ENCODE peak calls at places on chromosomes 11 and 22, in seven cellular contexts. One of them, this sample, is unnamed.
A peak's percentile ranks its signal among the peaks of the same experiment; 100 is the strongest.

GRCh38 chr22:21937041-21937820 is 15.4 kb downstream of the PPM1F start:
- DNase-seq in activated CD4-positive, alpha-beta T cell treated with anti-CD3 and anti-CD28 coated beads, Interleukin-2, amount 50 U/mL, for 48 hours: no peak
- DNase-seq in foreskin keratinocyte: peak; percentile 37
- DNase-seq in GM13977: no peak
- DNase-seq in NCI-H1092: no peak
- DNase-seq in HTR-8/SVneo: no peak
- DNase-seq in DMS153: no peak
- DNase-seq in this sample: no peak

GRCh38 chr11:1422481-1422880 is 32.7 kb downstream of the BRSK2 start:
- DNase-seq in foreskin keratinocyte: no peak
- DNase-seq in HTR-8/SVneo: no peak
- DNase-seq in activated CD4-positive, alpha-beta T cell treated with anti-CD3 and anti-CD28 coated beads, Interleukin-2, amount 50 U/mL, for 48 hours: no peak
- DNase-seq in DMS153: no peak
- DNase-seq in NCI-H1092: no peak
- DNase-seq in GM13977: no peak
- DNase-seq in this sample: no peak

GRCh38 chr22:38824587-38824986 is 19.2 kb downstream of the NPTXR start:
- DNase-seq in GM13977: peak; percentile 77
- DNase-seq in foreskin keratinocyte: peak; percentile 55
- DNase-seq in HTR-8/SVneo: peak; percentile 49
- DNase-seq in NCI-H1092: no peak
- DNase-seq in activated CD4-positive, alpha-beta T cell treated with anti-CD3 and anti-CD28 coated beads, Interleukin-2, amount 50 U/mL, for 48 hours: peak; percentile 27
- DNase-seq in DMS153: no peak
- DNase-seq in this sample: no peak

GRCh38 chr11:63478896-63479295 is 12.1 kb downstream of the PLAAT5 start:
- DNase-seq in NCI-H1092: peak; percentile 16
- DNase-seq in HTR-8/SVneo: peak; percentile 69
- DNase-seq in activated CD4-positive, alpha-beta T cell treated with anti-CD3 and anti-CD28 coated beads, Interleukin-2, amount 50 U/mL, for 48 hours: peak; percentile 23
- DNase-seq in DMS153: peak; percentile 61
- DNase-seq in GM13977: peak; percentile 81
- DNase-seq in foreskin keratinocyte: peak; percentile 46
- DNase-seq in this sample: peak; percentile 23

GRCh38 chr22:46998346-46998745 is 235.9 kb downstream of the TBC1D22A start:
- DNase-seq in GM13977: no peak
- DNase-seq in DMS153: no peak
- DNase-seq in foreskin keratinocyte: no peak
- DNase-seq in HTR-8/SVneo: no peak
- DNase-seq in activated CD4-positive, alpha-beta T cell treated with anti-CD3 and anti-CD28 coated beads, Interleukin-2, amount 50 U/mL, for 48 hours: no peak
- DNase-seq in NCI-H1092: no peak
- DNase-seq in this sample: no peak

GRCh38 chr11:94909371-94909820 is 64.0 kb downstream of the CWC15 start:
- DNase-seq in GM13977: no peak
- DNase-seq in HTR-8/SVneo: no peak
- DNase-seq in DMS153: no peak
- DNase-seq in foreskin keratinocyte: no peak
- DNase-seq in NCI-H1092: no peak
- DNase-seq in activated CD4-positive, alpha-beta T cell treated with anti-CD3 and anti-CD28 coated beads, Interleukin-2, amount 50 U/mL, for 48 hours: no peak
- DNase-seq in this sample: no peak

GRCh38 chr11:18761741-18762140 is 29.9 kb downstream of the PTPN5 start:
- DNase-seq in NCI-H1092: no peak
- DNase-seq in HTR-8/SVneo: no peak
- DNase-seq in activated CD4-positive, alpha-beta T cell treated with anti-CD3 and anti-CD28 coated beads, Interleukin-2, amount 50 U/mL, for 48 hours: no peak
- DNase-seq in DMS153: no peak
- DNase-seq in GM13977: no peak
- DNase-seq in foreskin keratinocyte: no peak
- DNase-seq in this sample: no peak

GRCh38 chr11:61771995-61772455 is 19.6 kb downstream of the MYRF start:
- DNase-seq in foreskin keratinocyte: no peak
- DNase-seq in HTR-8/SVneo: peak; percentile 36
- DNase-seq in activated CD4-positive, alpha-beta T cell treated with anti-CD3 and anti-CD28 coated beads, Interleukin-2, amount 50 U/mL, for 48 hours: no peak
- DNase-seq in NCI-H1092: no peak
- DNase-seq in DMS153: no peak
- DNase-seq in GM13977: no peak
- DNase-seq in this sample: no peak

GRCh38 chr11:57214494-57214893 is 22.6 kb downstream of the APLNR start:
- DNase-seq in NCI-H1092: no peak
- DNase-seq in GM13977: no peak
- DNase-seq in foreskin keratinocyte: peak; percentile 67
- DNase-seq in DMS153: no peak
- DNase-seq in HTR-8/SVneo: peak; percentile 19
- DNase-seq in activated CD4-positive, alpha-beta T cell treated with anti-CD3 and anti-CD28 coated beads, Interleukin-2, amount 50 U/mL, for 48 hours: no peak
- DNase-seq in this sample: no peak

GRCh38 chr11:41660585-41660984 is 201.1 kb upstream of the LRRC4C start:
- DNase-seq in foreskin keratinocyte: no peak
- DNase-seq in DMS153: no peak
- DNase-seq in HTR-8/SVneo: no peak
- DNase-seq in activated CD4-positive, alpha-beta T cell treated with anti-CD3 and anti-CD28 coated beads, Interleukin-2, amount 50 U/mL, for 48 hours: no peak
- DNase-seq in GM13977: no peak
- DNase-seq in NCI-H1092: no peak
- DNase-seq in this sample: no peak

GRCh38 chr22:47154621-47155081 is 392.2 kb downstream of the TBC1D22A start:
- DNase-seq in DMS153: no peak
- DNase-seq in GM13977: no peak
- DNase-seq in HTR-8/SVneo: no peak
- DNase-seq in activated CD4-positive, alpha-beta T cell treated with anti-CD3 and anti-CD28 coated beads, Interleukin-2, amount 50 U/mL, for 48 hours: no peak
- DNase-seq in foreskin keratinocyte: no peak
- DNase-seq in NCI-H1092: no peak
- DNase-seq in this sample: no peak

GRCh38 chr11:57310630-57311086 is 14.1 kb downstream of the TNKS1BP1 start:
- DNase-seq in GM13977: no peak
- DNase-seq in NCI-H1092: peak; percentile 29
- DNase-seq in HTR-8/SVneo: peak; percentile 20
- DNase-seq in DMS153: no peak
- DNase-seq in foreskin keratinocyte: no peak
- DNase-seq in activated CD4-positive, alpha-beta T cell treated with anti-CD3 and anti-CD28 coated beads, Interleukin-2, amount 50 U/mL, for 48 hours: no peak
- DNase-seq in this sample: no peak

GRCh38 chr11:85595285-85595884 is 31.8 kb downstream of the DLG2 start:
- DNase-seq in HTR-8/SVneo: peak; percentile 62
- DNase-seq in foreskin keratinocyte: peak; percentile 26
- DNase-seq in DMS153: peak; percentile 10
- DNase-seq in NCI-H1092: no peak
- DNase-seq in activated CD4-positive, alpha-beta T cell treated with anti-CD3 and anti-CD28 coated beads, Interleukin-2, amount 50 U/mL, for 48 hours: no peak
- DNase-seq in GM13977: peak; percentile 34
- DNase-seq in this sample: peak; percentile 24

GRCh38 chr11:74307409-74307808 is 4.0 kb downstream of the P4HA3 start:
- DNase-seq in NCI-H1092: peak; percentile 36
- DNase-seq in DMS153: no peak
- DNase-seq in GM13977: no peak
- DNase-seq in activated CD4-positive, alpha-beta T cell treated with anti-CD3 and anti-CD28 coated beads, Interleukin-2, amount 50 U/mL, for 48 hours: no peak
- DNase-seq in HTR-8/SVneo: no peak
- DNase-seq in foreskin keratinocyte: no peak
- DNase-seq in this sample: no peak

GRCh38 chr11:128290106-128290840 is 297.1 kb downstream of the ETS1 start:
- DNase-seq in GM13977: peak; percentile 58
- DNase-seq in HTR-8/SVneo: peak; percentile 58
- DNase-seq in DMS153: peak; percentile 94
- DNase-seq in activated CD4-positive, alpha-beta T cell treated with anti-CD3 and anti-CD28 coated beads, Interleukin-2, amount 50 U/mL, for 48 hours: peak; percentile 69
- DNase-seq in NCI-H1092: peak; percentile 69
- DNase-seq in foreskin keratinocyte: peak; percentile 48
- DNase-seq in this sample: peak; percentile 69

GRCh38 chr11:106369224-106369623 is 291.8 kb downstream of the AASDHPPT start:
- DNase-seq in HTR-8/SVneo: no peak
- DNase-seq in GM13977: no peak
- DNase-seq in DMS153: no peak
- DNase-seq in activated CD4-positive, alpha-beta T cell treated with anti-CD3 and anti-CD28 coated beads, Interleukin-2, amount 50 U/mL, for 48 hours: no peak
- DNase-seq in foreskin keratinocyte: no peak
- DNase-seq in NCI-H1092: no peak
- DNase-seq in this sample: no peak

GRCh38 chr11:14622241-14622954 is 21.2 kb upstream of the PDE3B start:
- DNase-seq in GM13977: no peak
- DNase-seq in NCI-H1092: no peak
- DNase-seq in activated CD4-positive, alpha-beta T cell treated with anti-CD3 and anti-CD28 coated beads, Interleukin-2, amount 50 U/mL, for 48 hours: no peak
- DNase-seq in HTR-8/SVneo: no peak
- DNase-seq in foreskin keratinocyte: no peak
- DNase-seq in DMS153: no peak
- DNase-seq in this sample: no peak

GRCh38 chr11:104956528-104956927 is 11.8 kb downstream of the CASP4 start:
- DNase-seq in NCI-H1092: no peak
- DNase-seq in DMS153: no peak
- DNase-seq in activated CD4-positive, alpha-beta T cell treated with anti-CD3 and anti-CD28 coated beads, Interleukin-2, amount 50 U/mL, for 48 hours: no peak
- DNase-seq in foreskin keratinocyte: peak; percentile 73
- DNase-seq in HTR-8/SVneo: no peak
- DNase-seq in GM13977: no peak
- DNase-seq in this sample: no peak

GRCh38 chr22:22235564-22235963 is 9.0 kb upstream of the VPREB1 start:
- DNase-seq in GM13977: peak; percentile 75
- DNase-seq in HTR-8/SVneo: no peak
- DNase-seq in activated CD4-positive, alpha-beta T cell treated with anti-CD3 and anti-CD28 coated beads, Interleukin-2, amount 50 U/mL, for 48 hours: peak; percentile 71
- DNase-seq in foreskin keratinocyte: peak; percentile 12
- DNase-seq in DMS153: no peak
- DNase-seq in NCI-H1092: no peak
- DNase-seq in this sample: no peak

GRCh38 chr11:34055218-34056000 is 3.9 kb downstream of the CAPRIN1 start:
- DNase-seq in activated CD4-positive, alpha-beta T cell treated with anti-CD3 and anti-CD28 coated beads, Interleukin-2, amount 50 U/mL, for 48 hours: no peak
- DNase-seq in DMS153: no peak
- DNase-seq in HTR-8/SVneo: no peak
- DNase-seq in NCI-H1092: no peak
- DNase-seq in foreskin keratinocyte: no peak
- DNase-seq in GM13977: no peak
- DNase-seq in this sample: no peak

GRCh38 chr11:84384637-84385227 is 1098.6 kb upstream of the CCDC90B start:
- DNase-seq in HTR-8/SVneo: peak; percentile 10
- DNase-seq in NCI-H1092: peak; percentile 2
- DNase-seq in DMS153: peak; percentile 19
- DNase-seq in activated CD4-positive, alpha-beta T cell treated with anti-CD3 and anti-CD28 coated beads, Interleukin-2, amount 50 U/mL, for 48 hours: peak; percentile 20
- DNase-seq in foreskin keratinocyte: peak; percentile 37
- DNase-seq in GM13977: peak; percentile 20
- DNase-seq in this sample: peak; percentile 51

GRCh38 chr11:1553808-1554594 is 18.1 kb downstream of the DUSP8 start:
- DNase-seq in activated CD4-positive, alpha-beta T cell treated with anti-CD3 and anti-CD28 coated beads, Interleukin-2, amount 50 U/mL, for 48 hours: no peak
- DNase-seq in foreskin keratinocyte: no peak
- DNase-seq in DMS153: peak; percentile 71
- DNase-seq in GM13977: no peak
- DNase-seq in NCI-H1092: no peak
- DNase-seq in HTR-8/SVneo: no peak
- DNase-seq in this sample: no peak

GRCh38 chr11:75499423-75500305 is 26.1 kb downstream of the GDPD5 start:
- DNase-seq in GM13977: no peak
- DNase-seq in DMS153: no peak
- DNase-seq in NCI-H1092: no peak
- DNase-seq in foreskin keratinocyte: peak; percentile 76
- DNase-seq in HTR-8/SVneo: peak; percentile 94
- DNase-seq in activated CD4-positive, alpha-beta T cell treated with anti-CD3 and anti-CD28 coated beads, Interleukin-2, amount 50 U/mL, for 48 hours: no peak
- DNase-seq in this sample: no peak

GRCh38 chr11:125569913-125570621 is 790 bp downstream of the EI24 start:
- DNase-seq in HTR-8/SVneo: no peak
- DNase-seq in activated CD4-positive, alpha-beta T cell treated with anti-CD3 and anti-CD28 coated beads, Interleukin-2, amount 50 U/mL, for 48 hours: no peak
- DNase-seq in NCI-H1092: no peak
- DNase-seq in foreskin keratinocyte: peak; percentile 62
- DNase-seq in DMS153: no peak
- DNase-seq in GM13977: peak; percentile 30
- DNase-seq in this sample: no peak

GRCh38 chr22:38467438-38467903 is 425 bp upstream of the KDELR3 start:
- DNase-seq in HTR-8/SVneo: no peak
- DNase-seq in foreskin keratinocyte: no peak
- DNase-seq in DMS153: no peak
- DNase-seq in NCI-H1092: no peak
- DNase-seq in activated CD4-positive, alpha-beta T cell treated with anti-CD3 and anti-CD28 coated beads, Interleukin-2, amount 50 U/mL, for 48 hours: no peak
- DNase-seq in GM13977: no peak
- DNase-seq in this sample: no peak

GRCh38 chr22:24592144-24592845 is 578 bp downstream of the LRRC75B start:
- DNase-seq in foreskin keratinocyte: no peak
- DNase-seq in HTR-8/SVneo: peak; percentile 7
- DNase-seq in GM13977: no peak
- DNase-seq in NCI-H1092: no peak
- DNase-seq in activated CD4-positive, alpha-beta T cell treated with anti-CD3 and anti-CD28 coated beads, Interleukin-2, amount 50 U/mL, for 48 hours: no peak
- DNase-seq in DMS153: no peak
- DNase-seq in this sample: no peak

GRCh38 chr22:46894081-46894671 is 131.7 kb downstream of the TBC1D22A start:
- DNase-seq in foreskin keratinocyte: no peak
- DNase-seq in GM13977: no peak
- DNase-seq in activated CD4-positive, alpha-beta T cell treated with anti-CD3 and anti-CD28 coated beads, Interleukin-2, amount 50 U/mL, for 48 hours: no peak
- DNase-seq in DMS153: no peak
- DNase-seq in NCI-H1092: no peak
- DNase-seq in HTR-8/SVneo: no peak
- DNase-seq in this sample: no peak

GRCh38 chr11:27717801-27718229 is 17.6 kb upstream of the BDNF start:
- DNase-seq in HTR-8/SVneo: no peak
- DNase-seq in GM13977: no peak
- DNase-seq in DMS153: no peak
- DNase-seq in foreskin keratinocyte: no peak
- DNase-seq in NCI-H1092: no peak
- DNase-seq in activated CD4-positive, alpha-beta T cell treated with anti-CD3 and anti-CD28 coated beads, Interleukin-2, amount 50 U/mL, for 48 hours: no peak
- DNase-seq in this sample: no peak

GRCh38 chr22:50694099-50694498 is 21.5 kb downstream of the SHANK3 start:
- DNase-seq in HTR-8/SVneo: no peak
- DNase-seq in GM13977: no peak
- DNase-seq in DMS153: no peak
- DNase-seq in foreskin keratinocyte: peak; percentile 9
- DNase-seq in activated CD4-positive, alpha-beta T cell treated with anti-CD3 and anti-CD28 coated beads, Interleukin-2, amount 50 U/mL, for 48 hours: no peak
- DNase-seq in NCI-H1092: no peak
- DNase-seq in this sample: no peak

GRCh38 chr11:126188332-126189108 is 22.9 kb downstream of the RPUSD4 start:
- DNase-seq in NCI-H1092: no peak
- DNase-seq in GM13977: peak; percentile 79
- DNase-seq in activated CD4-positive, alpha-beta T cell treated with anti-CD3 and anti-CD28 coated beads, Interleukin-2, amount 50 U/mL, for 48 hours: no peak
- DNase-seq in HTR-8/SVneo: no peak
- DNase-seq in foreskin keratinocyte: no peak
- DNase-seq in DMS153: no peak
- DNase-seq in this sample: no peak

GRCh38 chr11:118162846-118163245 is 10.2 kb upstream of the SCN4B start:
- DNase-seq in NCI-H1092: no peak
- DNase-seq in GM13977: no peak
- DNase-seq in foreskin keratinocyte: no peak
- DNase-seq in activated CD4-positive, alpha-beta T cell treated with anti-CD3 and anti-CD28 coated beads, Interleukin-2, amount 50 U/mL, for 48 hours: no peak
- DNase-seq in HTR-8/SVneo: no peak
- DNase-seq in DMS153: no peak
- DNase-seq in this sample: no peak

GRCh38 chr11:121099364-121099763 is 1.7 kb upstream of the TECTA start:
- DNase-seq in GM13977: no peak
- DNase-seq in DMS153: no peak
- DNase-seq in NCI-H1092: no peak
- DNase-seq in activated CD4-positive, alpha-beta T cell treated with anti-CD3 and anti-CD28 coated beads, Interleukin-2, amount 50 U/mL, for 48 hours: no peak
- DNase-seq in foreskin keratinocyte: no peak
- DNase-seq in HTR-8/SVneo: no peak
- DNase-seq in this sample: no peak

GRCh38 chr11:129723146-129723963 is 92.3 kb upstream of the TMEM45B start:
- DNase-seq in HTR-8/SVneo: no peak
- DNase-seq in DMS153: no peak
- DNase-seq in foreskin keratinocyte: no peak
- DNase-seq in GM13977: no peak
- DNase-seq in NCI-H1092: no peak
- DNase-seq in activated CD4-positive, alpha-beta T cell treated with anti-CD3 and anti-CD28 coated beads, Interleukin-2, amount 50 U/mL, for 48 hours: no peak
- DNase-seq in this sample: no peak

GRCh38 chr22:27241430-27242110 is 560.0 kb downstream of the MN1 start:
- DNase-seq in HTR-8/SVneo: no peak
- DNase-seq in foreskin keratinocyte: no peak
- DNase-seq in NCI-H1092: peak; percentile 79
- DNase-seq in GM13977: no peak
- DNase-seq in activated CD4-positive, alpha-beta T cell treated with anti-CD3 and anti-CD28 coated beads, Interleukin-2, amount 50 U/mL, for 48 hours: no peak
- DNase-seq in DMS153: no peak
- DNase-seq in this sample: no peak

GRCh38 chr11:4748435-4748834 is 21.3 kb downstream of the OR51F1 start:
- DNase-seq in DMS153: no peak
- DNase-seq in foreskin keratinocyte: peak; percentile 30
- DNase-seq in GM13977: no peak
- DNase-seq in activated CD4-positive, alpha-beta T cell treated with anti-CD3 and anti-CD28 coated beads, Interleukin-2, amount 50 U/mL, for 48 hours: no peak
- DNase-seq in NCI-H1092: no peak
- DNase-seq in HTR-8/SVneo: no peak
- DNase-seq in this sample: no peak

GRCh38 chr11:11290354-11290753 is 62.7 kb downstream of the CSNK2A3 start:
- DNase-seq in NCI-H1092: no peak
- DNase-seq in activated CD4-positive, alpha-beta T cell treated with anti-CD3 and anti-CD28 coated beads, Interleukin-2, amount 50 U/mL, for 48 hours: no peak
- DNase-seq in GM13977: no peak
- DNase-seq in DMS153: no peak
- DNase-seq in HTR-8/SVneo: no peak
- DNase-seq in foreskin keratinocyte: no peak
- DNase-seq in this sample: no peak

GRCh38 chr11:17208257-17208999 is 642 bp upstream of the PIK3C2A start:
- DNase-seq in DMS153: peak; percentile 75
- DNase-seq in activated CD4-positive, alpha-beta T cell treated with anti-CD3 and anti-CD28 coated beads, Interleukin-2, amount 50 U/mL, for 48 hours: peak; percentile 49
- DNase-seq in NCI-H1092: peak; percentile 68
- DNase-seq in HTR-8/SVneo: peak; percentile 55
- DNase-seq in GM13977: peak; percentile 73
- DNase-seq in foreskin keratinocyte: peak; percentile 88
- DNase-seq in this sample: peak; percentile 78

GRCh38 chr11:83241291-83241946 is 44.7 kb downstream of the CCDC90B start:
- DNase-seq in HTR-8/SVneo: peak; percentile 54
- DNase-seq in activated CD4-positive, alpha-beta T cell treated with anti-CD3 and anti-CD28 coated beads, Interleukin-2, amount 50 U/mL, for 48 hours: peak; percentile 13
- DNase-seq in GM13977: peak; percentile 17
- DNase-seq in DMS153: peak; percentile 2
- DNase-seq in NCI-H1092: no peak
- DNase-seq in foreskin keratinocyte: peak; percentile 42
- DNase-seq in this sample: peak; percentile 22